ENCODE peak calls at places on chromosomes 11 and 22, in eight cellular contexts. V, D, H, T, E, N, M and C are unnamed samples.

GRCh38 chr22:46123694-46124382 is 26.5 kb upstream of the PPARA start:
- DNase-seq in M (no peak), E (no peak), D (no peak), V (no peak), H (no peak), T (no peak), N (no peak), C (no peak)

GRCh38 chr22:28903080-28903479 is 19.7 kb downstream of the ZNRF3 start:
- DNase-seq in H (no peak), T (no peak), E (no peak), D (no peak), N (peak; percentile 57), V (no peak), M (no peak), C (no peak)

GRCh38 chr11:107696140-107696539 is 15.7 kb downstream of the SLN start:
- DNase-seq in M (no peak), V (no peak), T (peak; percentile 87), N (no peak), D (no peak), H (no peak), E (peak; percentile 85), C (no peak)

GRCh38 chr22:19679476-19680099 is 34.7 kb upstream of the SEPTIN5 start:
- DNase-seq in M (peak; percentile 7), N (peak; percentile 91), D (no peak), H (peak; percentile 51), T (no peak), E (peak; percentile 9), V (peak; percentile 43), C (no peak)

GRCh38 chr11:57772562-57772961 is 11.0 kb downstream of the CTNND1 start:
- DNase-seq in H (no peak), V (no peak), D (no peak), M (no peak), E (no peak), N (no peak), T (no peak), C (no peak)

GRCh38 chr22:24358105-24358836 is 69.1 kb upstream of the ADORA2A start:
- DNase-seq in E (no peak), N (no peak), T (no peak), V (no peak), H (no peak), M (no peak), D (no peak), C (no peak)

GRCh38 chr22:48880749-48881148 is 946.9 kb downstream of the BRD1 start:
- DNase-seq in N (no peak), H (no peak), M (no peak), V (no peak), T (no peak), E (no peak), D (no peak), C (no peak)

GRCh38 chr11:44606472-44606871 is 41.0 kb downstream of the CD82 start:
- DNase-seq in N (no peak), E (no peak), D (no peak), V (no peak), T (no peak), H (no peak), M (no peak), C (no peak)

GRCh38 chr11:128549256-128549944 is 38.0 kb downstream of the ETS1 start:
- DNase-seq in E (no peak), M (no peak), H (no peak), V (no peak), D (no peak), N (no peak), T (no peak), C (no peak)

GRCh38 chr11:73551697-73552096 is 46.2 kb downstream of the FAM168A start:
- DNase-seq in D (no peak), N (no peak), E (no peak), M (no peak), V (no peak), T (no peak), H (no peak), C (no peak)

GRCh38 chr22:48489551-48490512 is 1337.8 kb downstream of the BRD1 start:
- DNase-seq in V (no peak), D (no peak), N (peak; percentile 76), M (peak; percentile 11), T (no peak), H (no peak), E (no peak), C (peak; percentile 33)

GRCh38 chr22:30370681-30371080 is 13.9 kb downstream of the CCDC157 start:
- DNase-seq in T (no peak), M (no peak), N (no peak), V (no peak), H (no peak), E (no peak), D (no peak), C (peak; percentile 57)